ENCODE peak calls at places on chromosome 2, in eight cellular contexts. T is brain microvascular endothelial cell, F is IMR-90, G is cardiac muscle cell, H is AG10803, C is suprapubic skin, X is HFFc6, A is A549. L is an unnamed sample.

GRCh38 chr2:207920721-207921120 is 104.6 kb downstream of the PLEKHM3 start:
- DNase-seq in T (no peak), F (no peak), G (no peak), H (no peak), C (no peak), X (no peak), A (no peak), L (no peak)

GRCh38 chr2:241595600-241596140 is 37.1 kb downstream of the BOK start:
- DNase-seq in T (no peak), F (no peak), G (peak; percentile 44), H (no peak), C (no peak), X (no peak), A (no peak), L (no peak)

GRCh38 chr2:46913471-46914381 is 1.9 kb downstream of the MCFD2 start:
- DNase-seq in T (peak; percentile 69), F (peak; percentile 78), G (peak; percentile 58), H (peak; percentile 64), C (no peak), X (peak; percentile 75), A (peak; percentile 33), L (no peak)

GRCh38 chr2:80238692-80239469 is 65.7 kb downstream of the LRRTM1 start:
- DNase-seq in T (no peak), F (peak; percentile 42), G (peak; percentile 6), H (peak; percentile 43), C (no peak), X (peak; percentile 33), A (peak; percentile 35), L (peak; percentile 10)

GRCh38 chr2:64482765-64483504 is 29.0 kb downstream of the LGALSL start:
- DNase-seq in T (peak; percentile 58), F (no peak), G (peak; percentile 30), H (peak; percentile 27), C (no peak), X (peak; percentile 52), A (no peak), L (no peak)

GRCh38 chr2:3110555-3110954 is 267.1 kb downstream of the EIPR1 start:
- DNase-seq in T (no peak), F (no peak), G (no peak), H (no peak), C (no peak), X (no peak), A (no peak), L (no peak)

GRCh38 chr2:179331066-179331465 is 66.4 kb upstream of the SESTD1 start:
- DNase-seq in T (no peak), F (no peak), G (no peak), H (no peak), C (no peak), X (no peak), A (no peak), L (no peak)

GRCh38 chr2:15223887-15224286 is 337.2 kb downstream of the NBAS start:
- DNase-seq in T (peak; percentile 78), F (peak; percentile 88), G (peak; percentile 87), H (peak; percentile 92), C (no peak), X (peak; percentile 95), A (peak; percentile 47), L (no peak)

GRCh38 chr2:157747695-157748370 is 119.2 kb upstream of the ACVR1C start:
- DNase-seq in T (peak; percentile 41), F (peak; percentile 89), G (peak; percentile 71), H (peak; percentile 95), C (no peak), X (peak; percentile 78), A (no peak), L (no peak)

GRCh38 chr2:160278889-160279196 is 78.8 kb upstream of the ITGB6 start:
- DNase-seq in T (peak; percentile 25), F (peak; percentile 57), G (peak; percentile 81), H (peak; percentile 46), C (no peak), X (peak; percentile 44), A (peak; percentile 41), L (no peak)

GRCh38 chr2:230942920-230943896 is 18.2 kb upstream of the GPR55 start:
- DNase-seq in T (no peak), F (no peak), G (peak; percentile 46), H (peak; percentile 8), C (no peak), X (no peak), A (no peak), L (peak; percentile 83)

GRCh38 chr2:85130407-85130806 is 2.8 kb upstream of the TCF7L1 start:
- DNase-seq in T (no peak), F (no peak), G (no peak), H (no peak), C (no peak), X (no peak), A (no peak), L (no peak)

GRCh38 chr2:178700922-178701342 is 106.3 kb downstream of the TTN start:
- DNase-seq in T (no peak), F (peak; percentile 35), G (peak; percentile 48), H (peak; percentile 34), C (no peak), X (no peak), A (peak; percentile 48), L (peak; percentile 31)

GRCh38 chr2:121071058-121071504 is 213.9 kb downstream of the TFCP2L1 start:
- DNase-seq in T (peak; percentile 64), F (peak; percentile 31), G (peak; percentile 62), H (peak; percentile 28), C (no peak), X (peak; percentile 36), A (peak; percentile 53), L (peak; percentile 68)

GRCh38 chr2:47012189-47012588 is 96.6 kb upstream of the MCFD2 start:
- DNase-seq in T (no peak), F (no peak), G (no peak), H (no peak), C (no peak), X (no peak), A (no peak), L (no peak)

GRCh38 chr2:109083771-109084170 is 45.2 kb upstream of the SH3RF3 start:
- DNase-seq in T (no peak), F (no peak), G (no peak), H (no peak), C (peak; percentile 54), X (no peak), A (no peak), L (no peak)

GRCh38 chr2:109081374-109081773 is 47.6 kb upstream of the SH3RF3 start:
- DNase-seq in T (no peak), F (no peak), G (no peak), H (no peak), C (no peak), X (no peak), A (no peak), L (no peak)

GRCh38 chr2:109084341-109084740 is 44.7 kb upstream of the SH3RF3 start:
- DNase-seq in T (no peak), F (no peak), G (no peak), H (no peak), C (peak; percentile 54), X (no peak), A (no peak), L (no peak)

GRCh38 chr2:109080109-109080508 is 48.9 kb upstream of the SH3RF3 start:
- DNase-seq in T (no peak), F (no peak), G (no peak), H (no peak), C (no peak), X (no peak), A (no peak), L (no peak)

GRCh38 chr2:109079590-109079989 is 49.4 kb upstream of the SH3RF3 start:
- DNase-seq in T (no peak), F (no peak), G (no peak), H (no peak), C (no peak), X (no peak), A (no peak), L (no peak)
- TF ChIP-seq CTCF in T (no peak), F (no peak), G (no peak), H (no peak), C (no peak), X (no peak), A (no peak), L (no peak)

GRCh38 chr2:102052367-102052764 is 60.6 kb downstream of the IL1R2 start:
- DNase-seq in T (no peak), F (no peak), G (peak; percentile 38), H (no peak), C (no peak), X (no peak), A (no peak), L (no peak)

GRCh38 chr2:102049756-102050443 is 58.1 kb downstream of the IL1R2 start:
- DNase-seq in T (no peak), F (no peak), G (peak; percentile 71), H (peak; percentile 81), C (no peak), X (no peak), A (no peak), L (no peak)

GRCh38 chr2:102050854-102051391 is 59.2 kb downstream of the IL1R2 start:
- DNase-seq in T (peak; percentile 83), F (peak; percentile 91), G (peak; percentile 99), H (peak; percentile 85), C (no peak), X (peak; percentile 63), A (no peak), L (no peak)

GRCh38 chr2:102053096-102053495 is 61.3 kb downstream of the IL1R2 start:
- DNase-seq in T (no peak), F (no peak), G (no peak), H (no peak), C (no peak), X (no peak), A (no peak), L (no peak)

GRCh38 chr2:102051659-102052366 is 60.1 kb downstream of the IL1R2 start:
- DNase-seq in T (no peak), F (peak; percentile 65), G (peak; percentile 63), H (peak; percentile 70), C (no peak), X (peak; percentile 52), A (no peak), L (no peak)
- TF ChIP-seq CTCF in T (peak; percentile 9), F (no peak), G (no peak), H (no peak), C (no peak), X (peak; percentile 20), A (no peak), L (no peak)

DNA sequence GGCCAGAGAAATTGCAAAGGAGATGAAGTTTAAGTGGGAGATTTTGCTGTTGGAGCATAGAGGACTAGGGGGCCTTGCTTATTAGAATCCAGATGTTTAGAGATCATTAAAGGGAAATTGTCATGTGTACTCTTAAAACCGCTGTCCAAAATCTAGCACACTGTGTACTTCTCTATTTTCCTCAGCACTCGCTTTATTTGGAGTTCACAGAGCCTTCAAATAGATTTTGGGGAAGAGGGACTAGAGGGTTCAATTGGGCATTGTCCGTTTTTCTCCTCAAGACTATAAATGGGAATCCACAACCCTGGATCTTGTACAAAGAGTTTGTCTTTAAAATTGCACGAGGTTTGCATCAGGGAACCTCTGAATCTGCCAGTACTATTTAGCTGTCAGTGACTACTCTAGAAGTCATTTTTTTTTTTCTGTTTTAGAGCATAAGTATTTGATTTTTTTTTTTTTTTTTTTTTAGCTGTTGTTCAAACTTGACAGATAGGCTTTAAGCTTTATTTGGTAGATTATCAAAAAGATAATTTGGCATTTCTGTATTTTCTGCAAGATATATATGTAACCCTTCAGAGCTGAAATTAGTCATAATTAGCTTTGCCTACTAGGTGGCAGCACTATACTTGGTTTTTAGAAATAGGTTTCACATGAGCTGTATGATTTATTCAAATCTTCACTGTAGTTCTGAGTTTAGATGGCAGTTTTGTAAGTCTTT is 14.2 kb downstream of the PMS1 start:
- DNase-seq in T (peak; percentile 25), F (peak; percentile 74), G (peak; percentile 69), H (peak; percentile 71), C (no peak), X (peak; percentile 64), A (peak; percentile 47), L (peak; percentile 28)
- TF ChIP-seq CTCF in T (peak; percentile 38), F (peak; percentile 70), G (peak; percentile 49), H (peak; percentile 70), C (no peak), X (peak; percentile 79), A (peak; percentile 74), L (no peak)

GRCh38 chr2:162586311-162586710 is 242.4 kb downstream of the GCA start:
- DNase-seq in T (no peak), F (no peak), G (no peak), H (no peak), C (no peak), X (no peak), A (no peak), L (no peak)
- TF ChIP-seq CTCF in T (no peak), F (no peak), G (no peak), H (no peak), C (no peak), X (no peak), A (no peak), L (no peak)